ENCODE peak calls at places on chromosomes 5 and 9, in ten cellular contexts. G, E, R, F, O, H, B, U, C and S are unnamed samples.

GRCh38 chr5:168681556-168682183 is 102.5 kb upstream of the PANK3 start:
- DNase-seq in G (peak; percentile 72), E (peak; percentile 17), R (peak; percentile 31), F (no peak), O (peak; percentile 57), H (no peak), B (peak; percentile 16), U (peak; percentile 54), C (no peak), S (no peak)

GRCh38 chr5:149853019-149853648 is 91.5 kb downstream of the PDE6A start:
- DNase-seq in G (peak; percentile 80), E (peak; percentile 93), R (peak; percentile 76), F (peak; percentile 74), O (peak; percentile 77), H (no peak), B (peak; percentile 58), U (peak; percentile 91), C (peak; percentile 87), S (peak; percentile 61)

GRCh38 chr5:135547590-135548254 is 12.0 kb upstream of the NEUROG1 start:
- DNase-seq in G (no peak), E (no peak), R (no peak), F (no peak), O (no peak), H (no peak), B (no peak), U (no peak), C (no peak), S (no peak)

GRCh38 chr5:168908207-168908606 is 329.0 kb upstream of the PANK3 start:
- DNase-seq in G (no peak), E (no peak), R (no peak), F (no peak), O (no peak), H (no peak), B (no peak), U (no peak), C (no peak), S (no peak)

GRCh38 chr5:82092-82491 is 9.9 kb upstream of the PLEKHG4B start:
- DNase-seq in G (no peak), E (no peak), R (no peak), F (no peak), O (peak; percentile 17), H (no peak), B (peak; percentile 52), U (no peak), C (no peak), S (no peak)

GRCh38 chr5:31823477-31823876 is 184.5 kb downstream of the PDZD2 start:
- DNase-seq in G (no peak), E (no peak), R (no peak), F (no peak), O (no peak), H (no peak), B (no peak), U (no peak), C (no peak), S (no peak)

GRCh38 chr9:123324767-123325183 is 31.2 kb upstream of the CRB2 start:
- DNase-seq in G (no peak), E (no peak), R (no peak), F (no peak), O (no peak), H (no peak), B (peak; percentile 70), U (no peak), C (no peak), S (no peak)

GRCh38 chr5:95684361-95684760 is 1.6 kb upstream of the SPATA9 start:
- DNase-seq in G (no peak), E (no peak), R (no peak), F (no peak), O (no peak), H (no peak), B (no peak), U (no peak), C (no peak), S (no peak)

GRCh38 chr9:96620832-96621269 is 1.2 kb upstream of the CDC14B start:
- DNase-seq in G (no peak), E (no peak), R (no peak), F (no peak), O (no peak), H (no peak), B (peak; percentile 51), U (no peak), C (no peak), S (no peak)

GRCh38 chr9:81305561-81306182 is 383.7 kb downstream of the TLE1 start:
- DNase-seq in G (no peak), E (no peak), R (no peak), F (no peak), O (no peak), H (no peak), B (peak; percentile 45), U (no peak), C (no peak), S (no peak)

GRCh38 chr5:71932649-71933338 is 174.5 kb upstream of the MAP1B start:
- DNase-seq in G (peak; percentile 68), E (peak; percentile 22), R (peak; percentile 70), F (peak; percentile 74), O (peak; percentile 67), H (no peak), B (peak; percentile 76), U (peak; percentile 81), C (no peak), S (no peak)

GRCh38 chr9:107249131-107249533 is 33.9 kb upstream of the RAD23B start:
- DNase-seq in G (no peak), E (no peak), R (no peak), F (no peak), O (peak; percentile 46), H (no peak), B (peak; percentile 94), U (no peak), C (no peak), S (no peak)

GRCh38 chr5:119268387-119269060 is 87.3 kb upstream of the TNFAIP8 start:
- DNase-seq in G (peak; percentile 94), E (peak; percentile 94), R (peak; percentile 98), F (peak; percentile 100), O (peak; percentile 90), H (peak; percentile 88), B (peak; percentile 86), U (peak; percentile 99), C (peak; percentile 98), S (peak; percentile 98)
- H3K4me1 ChIP-seq in G (peaks cover 1% of the 10 kb centered on the region), E (peaks cover 7% of the 10 kb centered on the region), R (no peaks in the 10 kb centered on the region), F (no peaks in the 10 kb centered on the region), O (peaks cover 4% of the 10 kb centered on the region), H (peaks cover 66% of the 10 kb centered on the region), B (peaks cover 39% of the 10 kb centered on the region), U (no peaks in the 10 kb centered on the region), C (peaks cover 32% of the 10 kb centered on the region), S (no peaks in the 10 kb centered on the region)

DNA sequence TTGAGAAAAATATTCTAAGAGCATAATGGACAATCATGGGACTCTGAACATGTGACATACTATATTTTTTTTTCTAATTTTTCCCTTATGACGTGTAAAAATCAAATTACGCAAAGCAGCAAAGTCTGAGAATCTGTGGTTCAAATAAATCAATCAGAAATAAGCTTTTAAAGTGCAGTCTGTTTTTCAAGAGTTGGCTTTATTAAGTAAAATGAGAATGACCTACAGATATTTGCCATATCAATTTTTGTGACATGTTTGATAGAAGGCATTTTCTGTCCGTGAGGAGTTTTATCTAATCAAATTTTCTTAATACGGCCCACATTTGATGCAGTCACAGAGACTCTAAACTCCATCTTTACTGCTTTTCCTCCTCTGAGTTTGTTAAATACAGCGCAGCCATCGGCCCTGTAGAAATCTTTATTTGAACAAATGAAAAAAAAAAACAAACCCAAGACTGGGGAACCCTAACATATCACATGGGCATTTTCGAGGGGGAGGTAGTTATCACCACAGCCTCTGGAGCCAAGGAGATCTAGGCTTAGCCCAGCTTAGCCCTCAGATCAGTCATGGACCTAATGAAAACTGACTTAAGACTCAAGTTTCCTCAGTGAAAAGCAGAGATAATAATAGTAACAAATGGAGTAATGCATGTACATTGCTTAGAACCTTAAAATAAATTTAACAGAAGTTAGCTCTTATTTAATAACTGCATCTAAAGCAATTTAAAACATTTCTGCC is 263.6 kb upstream of the C9orf72 start:
- DNase-seq in G (no peak), E (no peak), R (no peak), F (no peak), O (no peak), H (no peak), B (no peak), U (no peak), C (no peak), S (no peak)
- TF ChIP-seq POLR2A in G (no peak), E (no peak), R (no peak), F (no peak), O (no peak), H (no peak), B (no peak), U (no peak), C (no peak), S (no peak)

DNA sequence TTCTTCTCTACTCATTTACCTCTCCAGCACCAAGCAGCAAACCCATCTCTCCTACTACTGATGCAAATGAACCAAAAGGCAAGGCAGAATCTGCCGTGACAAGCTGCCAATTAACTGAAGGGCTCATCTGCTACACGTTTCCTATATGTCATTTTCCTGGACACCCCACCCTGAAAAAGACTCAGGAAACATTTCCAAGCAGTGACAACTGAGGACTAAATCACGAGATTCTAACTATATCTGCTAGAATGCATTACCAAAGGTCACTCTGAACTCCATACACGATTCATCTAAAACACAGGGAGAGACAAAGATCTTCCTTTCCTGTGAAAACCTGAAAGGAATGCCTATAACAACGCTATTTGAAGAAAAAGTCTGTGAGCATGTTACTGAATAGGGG is 12.9 kb downstream of the PLPP1 start:
- DNase-seq in G (no peak), E (no peak), R (no peak), F (no peak), O (no peak), H (no peak), B (no peak), U (no peak), C (no peak), S (no peak)
- H3K27ac ChIP-seq in G (no peak overlapping the region), E (no peak overlapping the region), R (no peak overlapping the region), F (peak overlapping the region; percentile 11), O (no peak overlapping the region), H (no peak overlapping the region), B (no peak overlapping the region), U (peak overlapping the region; percentile 71), C (no peak overlapping the region), S (no peak overlapping the region)

GRCh38 chr9:14243514-14244042 is 70.4 kb downstream of the NFIB start:
- DNase-seq in G (no peak), E (no peak), R (no peak), F (no peak), O (peak; percentile 12), H (no peak), B (no peak), U (no peak), C (no peak), S (no peak)

GRCh38 chr9:14240491-14240890 is 73.5 kb downstream of the NFIB start:
- DNase-seq in G (no peak), E (no peak), R (no peak), F (no peak), O (peak; percentile 44), H (no peak), B (no peak), U (no peak), C (no peak), S (no peak)

GRCh38 chr9:14236586-14236985 is 77.4 kb downstream of the NFIB start:
- DNase-seq in G (no peak), E (no peak), R (no peak), F (no peak), O (no peak), H (no peak), B (no peak), U (no peak), C (no peak), S (no peak)

GRCh38 chr9:14238518-14238917 is 75.4 kb downstream of the NFIB start:
- DNase-seq in G (no peak), E (no peak), R (no peak), F (no peak), O (peak; percentile 58), H (no peak), B (peak; percentile 40), U (no peak), C (no peak), S (no peak)

GRCh38 chr9:14238044-14238443 is 75.9 kb downstream of the NFIB start:
- DNase-seq in G (no peak), E (no peak), R (no peak), F (no peak), O (peak; percentile 18), H (no peak), B (peak; percentile 7), U (peak; percentile 72), C (no peak), S (no peak)
- H3K4me1 ChIP-seq in G (peaks cover 1% of the 10 kb centered on the region), E (no peaks in the 10 kb centered on the region), R (no peaks in the 10 kb centered on the region), F (peaks cover 61% of the 10 kb centered on the region), O (peaks cover 5% of the 10 kb centered on the region), H (peaks cover 59% of the 10 kb centered on the region), B (peaks cover 13% of the 10 kb centered on the region), U (no peaks in the 10 kb centered on the region), C (peaks cover 69% of the 10 kb centered on the region), S (peaks cover 26% of the 10 kb centered on the region)